ENCODE peak calls at places on chromosomes 6 and 20, in ten cellular contexts. R, V, J, K, O, P, W, X, N and M are unnamed samples.
A peak's percentile ranks its signal among the peaks of the same experiment; 100 is the strongest.

GRCh38 chr6:13715444-13715883 is 3.8 kb upstream of the RANBP9 start:
- DNase-seq in R (no peak), V (no peak), J (no peak), K (peak; percentile 75), O (no peak), P (no peak), W (no peak), X (no peak), N (no peak), M (no peak)

GRCh38 chr6:41687501-41688175 is 47.8 kb downstream of the TFEB start:
- DNase-seq in R (no peak), V (no peak), J (no peak), K (no peak), O (peak; percentile 87), P (no peak), W (no peak), X (peak; percentile 94), N (no peak), M (no peak)

GRCh38 chr6:134882426-134883038 is 67.4 kb downstream of the ALDH8A1 start:
- DNase-seq in R (peak; percentile 70), V (no peak), J (no peak), K (peak; percentile 70), O (peak; percentile 83), P (peak; percentile 71), W (peak; percentile 35), X (peak; percentile 54), N (peak; percentile 65), M (peak; percentile 54)

GRCh38 chr6:38436726-38437465 is 202.8 kb downstream of the BTBD9 start:
- DNase-seq in R (peak; percentile 12), V (no peak), J (no peak), K (peak; percentile 93), O (no peak), P (no peak), W (no peak), X (no peak), N (no peak), M (peak; percentile 12)

GRCh38 chr6:169827372-169827771 is 76.0 kb downstream of the ERMARD start:
- DNase-seq in R (peak; percentile 28), V (no peak), J (no peak), K (no peak), O (no peak), P (no peak), W (no peak), X (peak; percentile 59), N (no peak), M (no peak)

GRCh38 chr20:43220612-43221011 is 30.9 kb upstream of the PTPRT start:
- DNase-seq in R (no peak), V (no peak), J (no peak), K (no peak), O (no peak), P (no peak), W (no peak), X (no peak), N (no peak), M (no peak)

GRCh38 chr20:43022568-43022967 is 167.1 kb downstream of the PTPRT start:
- DNase-seq in R (no peak), V (no peak), J (peak; percentile 14), K (no peak), O (no peak), P (no peak), W (no peak), X (no peak), N (no peak), M (no peak)

GRCh38 chr20:9977629-9978028 is 57.2 kb upstream of the ANKEF1 start:
- DNase-seq in R (no peak), V (no peak), J (no peak), K (no peak), O (no peak), P (no peak), W (no peak), X (no peak), N (no peak), M (no peak)

GRCh38 chr6:92647630-92648029 is 771.7 kb downstream of the EPHA7 start:
- DNase-seq in R (no peak), V (no peak), J (no peak), K (peak; percentile 18), O (no peak), P (no peak), W (no peak), X (no peak), N (no peak), M (peak; percentile 56)

GRCh38 chr6:96468681-96469224 is 52.9 kb upstream of the UFL1 start:
- DNase-seq in R (peak; percentile 8), V (no peak), J (no peak), K (peak; percentile 35), O (peak; percentile 12), P (peak; percentile 4), W (no peak), X (no peak), N (no peak), M (no peak)

GRCh38 chr6:10369896-10370295 is 45.0 kb downstream of the TFAP2A start:
- DNase-seq in R (no peak), V (peak; percentile 40), J (no peak), K (peak; percentile 89), O (no peak), P (no peak), W (no peak), X (no peak), N (no peak), M (no peak)

GRCh38 chr6:132246632-132247270 is 154.5 kb downstream of the MOXD1 start:
- DNase-seq in R (no peak), V (no peak), J (no peak), K (no peak), O (no peak), P (no peak), W (no peak), X (no peak), N (no peak), M (no peak)

GRCh38 chr6:17002123-17002522 is 99.7 kb upstream of the STMND1 start:
- DNase-seq in R (no peak), V (no peak), J (no peak), K (peak; percentile 19), O (no peak), P (no peak), W (no peak), X (no peak), N (no peak), M (no peak)

GRCh38 chr6:16999486-17000436 is 102.1 kb upstream of the STMND1 start:
- DNase-seq in R (no peak), V (peak; percentile 86), J (no peak), K (peak; percentile 90), O (no peak), P (peak; percentile 18), W (no peak), X (no peak), N (no peak), M (no peak)

GRCh38 chr6:17004269-17004668 is 97.6 kb upstream of the STMND1 start:
- DNase-seq in R (no peak), V (no peak), J (no peak), K (no peak), O (no peak), P (no peak), W (no peak), X (no peak), N (no peak), M (no peak)

GRCh38 chr6:17001188-17001587 is 100.7 kb upstream of the STMND1 start:
- DNase-seq in R (no peak), V (no peak), J (no peak), K (peak; percentile 61), O (no peak), P (no peak), W (no peak), X (no peak), N (no peak), M (no peak)
- TF ChIP-seq CTCF in R (peak; percentile 15), V (peak; percentile 15), J (no peak), K (peak; percentile 57), O (no peak), P (no peak), W (no peak), X (peak; percentile 19), N (no peak), M (no peak)

DNA sequence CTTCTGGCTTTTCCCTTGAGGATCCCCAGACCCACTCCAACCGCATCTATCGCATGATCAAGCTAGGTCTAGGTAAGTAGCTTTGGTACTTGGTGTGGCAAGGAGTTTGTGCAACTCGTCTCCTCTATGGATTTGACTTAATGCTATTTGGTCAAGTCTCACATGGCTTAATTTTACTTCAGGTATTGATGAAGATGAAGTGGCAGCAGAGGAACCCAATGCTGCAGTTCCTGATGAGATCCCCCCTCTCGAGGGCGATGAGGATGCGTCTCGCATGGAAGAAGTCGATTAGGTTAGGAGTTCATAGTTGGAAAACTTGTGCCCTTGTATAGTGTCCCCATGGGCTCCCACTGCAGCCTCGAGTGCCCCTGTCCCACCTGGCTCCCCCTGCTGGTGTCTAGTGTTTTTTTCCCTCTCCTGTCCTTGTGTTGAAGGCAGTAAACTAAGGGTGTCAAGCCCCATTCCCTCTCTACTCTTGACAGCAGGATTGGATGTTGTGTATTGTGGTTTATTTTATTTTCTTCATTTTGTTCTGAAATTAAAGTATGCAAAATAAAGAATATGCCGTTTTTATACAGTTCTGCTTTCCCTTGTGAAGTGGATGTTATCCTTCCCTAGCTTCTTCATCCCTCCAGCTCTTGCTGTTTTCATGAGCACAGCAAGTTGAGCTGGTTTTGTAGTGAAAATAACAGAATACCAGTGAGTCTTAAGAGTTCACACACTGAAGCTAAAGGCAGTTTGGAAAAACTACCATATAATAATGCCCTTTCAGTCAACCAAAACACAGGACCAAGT is 3.8 kb downstream of the SLC35B2 start:
- DNase-seq in R (peak; percentile 67), V (no peak), J (no peak), K (peak; percentile 64), O (peak; percentile 76), P (peak; percentile 58), W (no peak), X (peak; percentile 75), N (peak; percentile 54), M (no peak)
- TF ChIP-seq CTCF in R (peak; percentile 62), V (peak; percentile 55), J (no peak), K (peak; percentile 64), O (no peak), P (peak; percentile 24), W (no peak), X (peak; percentile 73), N (peak; percentile 42), M (peak; percentile 62)

DNA sequence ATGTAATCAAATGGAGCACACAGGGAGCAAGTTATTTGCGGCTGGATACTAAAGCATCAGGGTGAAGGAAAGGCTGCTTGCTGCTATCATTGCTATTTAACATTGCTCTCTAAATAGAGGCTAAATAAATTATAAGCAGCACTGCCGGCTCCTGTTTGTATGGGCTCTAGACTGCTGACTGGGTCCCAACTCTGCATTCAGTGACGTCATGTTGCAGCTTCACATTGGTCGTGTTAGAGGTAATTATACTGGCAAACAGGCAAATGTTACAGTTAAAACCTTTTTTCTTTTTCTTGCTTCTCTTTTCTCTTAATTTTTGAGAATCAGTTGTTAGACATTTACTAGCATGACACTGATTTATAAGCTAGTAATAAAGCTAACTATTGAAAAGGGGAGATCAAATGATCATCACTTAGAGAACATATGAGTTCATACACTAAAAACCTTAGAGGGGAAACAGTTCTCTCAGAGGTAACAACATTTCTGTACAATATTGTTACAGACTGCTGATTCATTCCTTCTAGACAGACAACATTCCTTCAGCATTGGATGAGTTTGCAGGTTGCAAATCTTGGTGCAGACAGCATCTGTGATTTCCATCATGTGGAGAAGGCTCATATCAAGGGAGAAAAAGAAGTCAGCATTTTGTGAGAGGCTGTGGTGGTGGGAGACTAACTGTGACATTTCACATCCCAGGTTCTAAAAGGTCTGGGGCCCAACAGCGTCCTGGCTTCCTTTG is 15.9 kb downstream of the RFPL4B start:
- DNase-seq in R (no peak), V (no peak), J (no peak), K (no peak), O (no peak), P (no peak), W (no peak), X (no peak), N (no peak), M (no peak)
- TF ChIP-seq CTCF in R (no peak), V (no peak), J (no peak), K (no peak), O (no peak), P (no peak), W (no peak), X (no peak), N (no peak), M (no peak)

GRCh38 chr6:23547851-23548250 is 578.2 kb upstream of the NRSN1 start:
- DNase-seq in R (peak; percentile 34), V (no peak), J (no peak), K (peak; percentile 57), O (peak; percentile 17), P (no peak), W (no peak), X (peak; percentile 34), N (no peak), M (no peak)
- TF ChIP-seq CTCF in R (peak; percentile 47), V (no peak), J (no peak), K (peak; percentile 59), O (no peak), P (no peak), W (no peak), X (peak; percentile 49), N (no peak), M (peak; percentile 33)